ENCODE peak calls at places on chromosomes 3 and 15, in four cellular contexts. One of them, this sample, is unnamed. For H3K9me3 and H3K4me1, the result is how much of the 10 kb centered on the place peaks cover.

GRCh38 chr3:185959609-185960517 is 22.0 kb upstream of the TRA2B start:
- DNase-seq in A549: peak
- DNase-seq in neural progenitor cell: no peak
- DNase-seq in tibial artery: no peak
- DNase-seq in this sample: no peak

GRCh38 chr3:124586126-124587052 is 143.9 kb upstream of the UMPS start:
- DNase-seq in A549: no peak
- DNase-seq in neural progenitor cell: peak
- DNase-seq in tibial artery: no peak
- DNase-seq in this sample: no peak

GRCh38 chr3:56491566-56491965 is 23.3 kb upstream of the ERC2 start:
- DNase-seq in A549: no peak
- DNase-seq in neural progenitor cell: no peak
- DNase-seq in tibial artery: no peak
- DNase-seq in this sample: no peak

GRCh38 chr15:38144921-38145320 is 107.7 kb upstream of the SPRED1 start:
- DNase-seq in A549: no peak
- DNase-seq in neural progenitor cell: no peak
- DNase-seq in tibial artery: no peak
- DNase-seq in this sample: no peak

GRCh38 chr3:62873672-62874397 is 1.4 kb downstream of the CADPS start:
- DNase-seq in A549: peak
- DNase-seq in neural progenitor cell: peak
- DNase-seq in tibial artery: peak
- DNase-seq in this sample: no peak

GRCh38 chr3:130609166-130609574 is 92.2 kb downstream of the COL6A6 start:
- DNase-seq in A549: no peak
- DNase-seq in neural progenitor cell: no peak
- DNase-seq in tibial artery: peak
- DNase-seq in this sample: no peak

GRCh38 chr3:188526057-188526456 is 372.1 kb downstream of the LPP start:
- DNase-seq in A549: no peak
- DNase-seq in neural progenitor cell: no peak
- DNase-seq in tibial artery: no peak
- DNase-seq in this sample: no peak

GRCh38 chr15:58864602-58865419 is 68.7 kb downstream of the SLTM start:
- DNase-seq in A549: no peak
- DNase-seq in neural progenitor cell: peak
- DNase-seq in tibial artery: no peak
- DNase-seq in this sample: peak

GRCh38 chr3:69306239-69307185 is 79.4 kb downstream of the FRMD4B start:
- DNase-seq in A549: peak
- DNase-seq in neural progenitor cell: peak
- DNase-seq in tibial artery: peak
- DNase-seq in this sample: peak

GRCh38 chr3:4948395-4948794 is 30.8 kb upstream of the BHLHE40 start:
- DNase-seq in A549: no peak
- DNase-seq in neural progenitor cell: no peak
- DNase-seq in tibial artery: no peak
- DNase-seq in this sample: no peak

GRCh38 chr15:58146734-58147133 is 8.6 kb downstream of the AQP9 start:
- DNase-seq in A549: no peak
- DNase-seq in neural progenitor cell: no peak
- DNase-seq in tibial artery: peak
- DNase-seq in this sample: no peak

GRCh38 chr3:193545304-193545703 is 9.4 kb downstream of the ATP13A4 start:
- DNase-seq in A549: no peak
- DNase-seq in neural progenitor cell: no peak
- DNase-seq in tibial artery: no peak
- DNase-seq in this sample: no peak

GRCh38 chr15:69140306-69140705 is 20.1 kb upstream of the GLCE start:
- DNase-seq in A549: no peak
- DNase-seq in neural progenitor cell: no peak
- DNase-seq in tibial artery: no peak
- DNase-seq in this sample: no peak

GRCh38 chr15:81948751-81949150 is 97.1 kb downstream of the MEX3B start:
- DNase-seq in A549: no peak
- DNase-seq in neural progenitor cell: no peak
- DNase-seq in tibial artery: no peak
- DNase-seq in this sample: no peak

GRCh38 chr3:189490749-189491148 is 140.4 kb upstream of the TP63 start:
- DNase-seq in A549: no peak
- DNase-seq in neural progenitor cell: no peak
- DNase-seq in tibial artery: no peak
- DNase-seq in this sample: no peak

GRCh38 chr3:8363200-8363599 is 138.4 kb upstream of the LMCD1 start:
- DNase-seq in A549: no peak
- DNase-seq in neural progenitor cell: no peak
- DNase-seq in tibial artery: no peak
- DNase-seq in this sample: no peak

GRCh38 chr15:57570994-57571393 is 20.7 kb upstream of the MYZAP start:
- DNase-seq in A549: no peak
- DNase-seq in neural progenitor cell: no peak
- DNase-seq in tibial artery: no peak
- DNase-seq in this sample: no peak

GRCh38 chr3:183641875-183642274 is 6.5 kb downstream of the KLHL24 start:
- DNase-seq in A549: no peak
- DNase-seq in neural progenitor cell: no peak
- DNase-seq in tibial artery: no peak
- DNase-seq in this sample: no peak

GRCh38 chr3:197248341-197248740 is 50.1 kb downstream of the DLG1 start:
- DNase-seq in A549: no peak
- DNase-seq in neural progenitor cell: no peak
- DNase-seq in tibial artery: no peak
- DNase-seq in this sample: no peak

GRCh38 chr3:197249542-197249941 is 48.9 kb downstream of the DLG1 start:
- DNase-seq in A549: no peak
- DNase-seq in neural progenitor cell: no peak
- DNase-seq in tibial artery: no peak
- DNase-seq in this sample: no peak

GRCh38 chr3:197241173-197241572 is 57.2 kb downstream of the DLG1 start:
- DNase-seq in A549: no peak
- DNase-seq in neural progenitor cell: no peak
- DNase-seq in tibial artery: no peak
- DNase-seq in this sample: no peak

GRCh38 chr3:197242784-197243432 is 55.5 kb downstream of the DLG1 start:
- DNase-seq in A549: no peak
- DNase-seq in neural progenitor cell: peak
- DNase-seq in tibial artery: no peak
- DNase-seq in this sample: no peak

GRCh38 chr3:197244751-197245150 is 53.7 kb downstream of the DLG1 start:
- DNase-seq in A549: no peak
- DNase-seq in neural progenitor cell: no peak
- DNase-seq in tibial artery: no peak
- DNase-seq in this sample: no peak
- H3K9me3 ChIP-seq in A549: under half
- H3K9me3 ChIP-seq in neural progenitor cell: under half
- H3K9me3 ChIP-seq in tibial artery: under half
- H3K9me3 ChIP-seq in this sample: under half

DNA sequence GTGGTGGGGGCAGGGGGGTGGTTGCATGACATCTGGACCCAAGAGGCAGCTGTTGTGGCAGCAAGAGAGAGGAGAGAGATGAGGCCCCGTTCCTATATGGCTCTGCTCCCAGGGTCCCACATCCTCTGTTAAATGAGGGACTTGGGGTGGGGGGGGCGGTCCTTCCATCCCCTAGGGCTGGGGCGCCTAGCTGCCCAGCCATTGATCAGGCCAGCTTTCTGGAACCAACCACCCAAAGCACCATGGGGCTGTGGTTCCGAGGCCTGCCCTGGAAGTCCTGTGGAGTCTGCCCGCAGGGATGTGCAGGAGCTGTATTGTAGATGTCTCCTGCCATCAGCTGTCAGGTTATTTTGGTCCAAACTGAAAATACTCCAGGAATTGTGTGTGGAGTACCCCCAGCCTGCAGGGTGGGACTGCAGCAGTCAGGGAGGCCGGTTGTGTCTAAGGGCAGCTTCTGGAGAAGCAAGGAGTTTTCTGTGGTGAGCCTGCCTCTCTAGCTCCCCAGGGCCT is 5.2 kb downstream of the FURIN start:
- DNase-seq in A549: no peak
- DNase-seq in neural progenitor cell: no peak
- DNase-seq in tibial artery: no peak
- DNase-seq in this sample: no peak
- H3K27ac ChIP-seq in A549: peak
- H3K27ac ChIP-seq in neural progenitor cell: no peak
- H3K27ac ChIP-seq in tibial artery: peak
- H3K27ac ChIP-seq in this sample: no peak

DNA sequence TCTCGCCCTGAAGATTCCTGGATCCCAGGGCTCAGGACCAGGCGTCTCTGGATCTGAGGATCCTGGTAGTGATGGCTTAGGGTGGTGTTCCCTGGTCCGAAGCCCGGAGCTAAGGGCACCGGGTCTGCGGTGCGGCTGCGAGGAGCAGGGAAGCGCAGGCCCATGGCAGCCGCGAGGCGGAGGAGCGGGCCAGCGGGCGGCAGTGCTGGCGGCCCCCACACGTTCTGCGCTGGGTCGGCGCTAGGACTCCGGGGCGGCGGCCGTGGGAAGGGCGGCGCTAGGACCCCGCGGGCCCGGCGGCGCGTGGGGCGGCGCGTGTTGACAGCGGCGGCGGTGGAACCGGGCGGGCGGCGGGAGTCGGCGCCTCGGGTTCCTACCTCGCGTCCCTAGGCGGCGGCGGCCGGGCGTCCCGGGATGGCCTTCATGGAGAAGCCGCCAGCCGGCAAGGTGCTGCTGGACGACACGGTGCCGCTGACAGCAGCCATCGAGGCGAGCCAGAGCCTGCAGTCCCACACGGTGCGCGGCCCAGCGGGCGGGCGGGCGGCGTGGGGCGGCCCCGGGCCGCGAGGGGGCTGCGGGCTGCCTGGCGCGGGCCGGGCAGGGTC is at the start of gene PXK:
- DNase-seq in A549: peak
- DNase-seq in neural progenitor cell: peak
- DNase-seq in tibial artery: peak
- DNase-seq in this sample: peak
- H3K4me1 ChIP-seq in A549: under half
- H3K4me1 ChIP-seq in neural progenitor cell: under half
- H3K4me1 ChIP-seq in tibial artery: under half
- H3K4me1 ChIP-seq in this sample: under half

GRCh38 chr3:1118074-1118473 is 25.2 kb downstream of the CNTN6 start:
- DNase-seq in A549: no peak
- DNase-seq in neural progenitor cell: no peak
- DNase-seq in tibial artery: no peak
- DNase-seq in this sample: no peak
- H3K9me3 ChIP-seq in A549: under half
- H3K9me3 ChIP-seq in neural progenitor cell: under half
- H3K9me3 ChIP-seq in tibial artery: under half
- H3K9me3 ChIP-seq in this sample: under half

GRCh38 chr15:98134875-98135274 is 174.4 kb downstream of the ARRDC4 start:
- DNase-seq in A549: no peak
- DNase-seq in neural progenitor cell: no peak
- DNase-seq in tibial artery: no peak
- DNase-seq in this sample: no peak

GRCh38 chr15:98127612-98128011 is 167.1 kb downstream of the ARRDC4 start:
- DNase-seq in A549: no peak
- DNase-seq in neural progenitor cell: no peak
- DNase-seq in tibial artery: no peak
- DNase-seq in this sample: no peak

GRCh38 chr15:98126326-98127090 is 166.0 kb downstream of the ARRDC4 start:
- DNase-seq in A549: no peak
- DNase-seq in neural progenitor cell: no peak
- DNase-seq in tibial artery: no peak
- DNase-seq in this sample: no peak

DNA sequence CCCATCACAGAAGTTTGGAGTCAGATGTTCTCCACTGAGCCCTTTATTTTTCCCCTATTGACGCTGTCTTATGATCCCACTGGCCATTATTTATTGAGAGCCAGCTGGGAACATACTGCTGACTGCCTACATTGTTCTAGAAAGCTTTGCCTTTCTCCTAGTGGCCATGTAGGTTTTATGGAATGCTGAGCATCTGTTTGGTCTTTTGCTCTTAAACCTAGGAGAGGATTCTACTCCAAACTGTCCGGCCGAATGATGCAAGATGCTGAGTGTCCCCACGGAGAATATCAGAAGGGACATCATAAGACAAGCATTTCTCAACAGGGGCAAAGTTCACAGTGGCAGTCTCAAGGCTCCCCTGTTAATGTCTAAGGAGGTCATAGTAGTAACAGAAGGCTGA is 171.4 kb downstream of the ARRDC4 start:
- DNase-seq in A549: no peak
- DNase-seq in neural progenitor cell: no peak
- DNase-seq in tibial artery: no peak
- DNase-seq in this sample: no peak
- H3K27ac ChIP-seq in A549: no peak
- H3K27ac ChIP-seq in neural progenitor cell: no peak
- H3K27ac ChIP-seq in tibial artery: no peak
- H3K27ac ChIP-seq in this sample: no peak

GRCh38 chr15:98746375-98746679 is 98.0 kb downstream of the IGF1R start:
- DNase-seq in A549: no peak
- DNase-seq in neural progenitor cell: no peak
- DNase-seq in tibial artery: no peak
- DNase-seq in this sample: no peak

GRCh38 chr15:98745179-98745578 is 96.8 kb downstream of the IGF1R start:
- DNase-seq in A549: no peak
- DNase-seq in neural progenitor cell: no peak
- DNase-seq in tibial artery: no peak
- DNase-seq in this sample: no peak

GRCh38 chr15:98745650-98746374 is 97.5 kb downstream of the IGF1R start:
- DNase-seq in A549: no peak
- DNase-seq in neural progenitor cell: no peak
- DNase-seq in tibial artery: no peak
- DNase-seq in this sample: no peak

GRCh38 chr15:98744506-98744905 is 96.2 kb downstream of the IGF1R start:
- DNase-seq in A549: no peak
- DNase-seq in neural progenitor cell: no peak
- DNase-seq in tibial artery: no peak
- DNase-seq in this sample: no peak

GRCh38 chr15:98746756-98747155 is 98.4 kb downstream of the IGF1R start:
- DNase-seq in A549: no peak
- DNase-seq in neural progenitor cell: no peak
- DNase-seq in tibial artery: no peak
- DNase-seq in this sample: no peak
- H3K4me1 ChIP-seq in A549: half or more
- H3K4me1 ChIP-seq in neural progenitor cell: under half
- H3K4me1 ChIP-seq in tibial artery: half or more
- H3K4me1 ChIP-seq in this sample: under half

DNA sequence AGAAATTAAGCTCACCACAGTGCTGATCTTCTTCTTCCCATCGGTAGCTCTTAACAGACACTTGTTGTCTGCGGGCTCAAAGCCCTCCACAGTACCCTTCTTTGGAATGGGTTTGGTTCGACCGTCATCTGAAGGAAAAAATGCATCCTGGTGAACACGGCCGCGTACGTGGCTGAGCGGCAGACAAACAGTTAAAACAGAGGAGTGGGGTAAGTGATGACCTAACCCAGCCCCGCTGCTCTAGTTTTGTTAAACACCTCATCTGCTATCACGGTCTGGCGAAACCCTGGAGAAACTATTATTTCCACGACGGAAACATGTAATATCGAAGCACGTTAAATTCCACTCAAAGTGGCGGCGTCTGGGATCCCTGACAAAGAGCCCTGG is 721 bp downstream of the SRP14 start:
- DNase-seq in A549: no peak
- DNase-seq in neural progenitor cell: no peak
- DNase-seq in tibial artery: no peak
- DNase-seq in this sample: no peak
- H3K9me3 ChIP-seq in A549: under half
- H3K9me3 ChIP-seq in neural progenitor cell: under half
- H3K9me3 ChIP-seq in tibial artery: under half
- H3K9me3 ChIP-seq in this sample: under half